ENCODE peak calls at places on chromosomes 12 and 14, in six cellular contexts. P is Calu3, I is neuronal stem cell, G is NT2/D1, R is progenitor cell of endocrine pancreas, Y is cardiac muscle cell. Z is an unnamed sample.

GRCh38 chr12:2779281-2779680 is 15.5 kb upstream of the FKBP4 start:
- DNase-seq in P (peak), I (no peak), Y (no peak), G (no peak), R (no peak), Z (no peak)

GRCh38 chr12:74185360-74185759 is 352.3 kb upstream of the ATXN7L3B start:
- DNase-seq in G (no peak), I (no peak), R (no peak), Y (no peak), P (no peak), Z (no peak)

GRCh38 chr12:65263777-65264176 is 14.7 kb upstream of the MSRB3 start:
- DNase-seq in R (no peak), G (no peak), P (no peak), I (no peak), Y (no peak), Z (no peak)

GRCh38 chr14:21915814-21916213 is 242.2 kb upstream of the OR4E1 start:
- DNase-seq in R (no peak), P (peak), G (no peak), I (no peak), Y (peak), Z (peak)

GRCh38 chr14:73591690-73592448 is at the start of gene ACOT4:
- DNase-seq in G (no peak), R (peak), Y (peak), I (no peak), P (peak), Z (no peak)

GRCh38 chr12:121762269-121762668 is 31.2 kb downstream of the RHOF start:
- DNase-seq in Y (no peak), I (no peak), R (no peak), P (no peak), G (no peak), Z (no peak)

GRCh38 chr12:32217354-32218310 is 111.0 kb downstream of the BICD1 start:
- DNase-seq in P (no peak), R (no peak), I (no peak), G (no peak), Y (peak), Z (peak)

GRCh38 chr14:99129998-99130397 is 142.0 kb downstream of the BCL11B start:
- DNase-seq in G (no peak), I (no peak), P (no peak), Y (no peak), R (no peak), Z (no peak)

GRCh38 chr12:112149596-112149995 is 24.2 kb downstream of the TRAFD1 start:
- DNase-seq in P (peak), G (no peak), R (no peak), I (no peak), Y (no peak), Z (no peak)

GRCh38 chr12:6554168-6554989 is 1.5 kb downstream of the IFFO1 start:
- DNase-seq in I (peak), Y (peak), G (peak), P (peak), R (peak), Z (peak)

GRCh38 chr14:103281496-103282231 is 52.4 kb upstream of the EIF5 start:
- DNase-seq in G (peak), P (peak), I (no peak), R (no peak), Y (peak), Z (peak)

GRCh38 chr12:88578274-88578673 is 2.0 kb downstream of the KITLG start:
- DNase-seq in P (no peak), G (no peak), R (no peak), I (no peak), Y (no peak), Z (peak)

GRCh38 chr12:130070017-130070653 is 92.1 kb upstream of the FZD10 start:
- DNase-seq in Y (no peak), G (no peak), R (no peak), P (no peak), I (no peak), Z (no peak)

GRCh38 chr12:53770281-53770680 is 18.5 kb upstream of the CISTR start:
- DNase-seq in I (no peak), R (no peak), G (no peak), Y (peak), P (no peak), Z (peak)

GRCh38 chr12:2845280-2845679 is 10.4 kb upstream of the NRIP2 start:
- DNase-seq in Y (peak), I (no peak), G (no peak), R (no peak), P (no peak), Z (peak)

GRCh38 chr14:57492859-57493258 is 798 bp downstream of the CCDC198 start:
- DNase-seq in I (no peak), R (no peak), G (no peak), P (peak), Y (peak), Z (peak)

GRCh38 chr12:123965382-123965781 is 7.2 kb downstream of the CCDC92 start:
- DNase-seq in P (no peak), R (no peak), G (no peak), I (no peak), Y (no peak), Z (no peak)

GRCh38 chr14:24224618-24225071 is 7.5 kb downstream of the NEDD8 start:
- DNase-seq in P (no peak), I (no peak), G (no peak), R (no peak), Y (peak), Z (peak)